ENCODE peak calls at places on chromosomes 13 and 19, in six cellular contexts. One of them, this sample, is unnamed.

GRCh38 chr19:1811472-1811894 is 593 bp downstream of the ATP8B3 start:
- DNase-seq in fibroblast of lung: peak
- DNase-seq in PC-9: peak
- DNase-seq in tibial artery: peak
- DNase-seq in caudate nucleus: no peak
- DNase-seq in heart right ventricle: peak
- DNase-seq in this sample: peak

GRCh38 chr13:98523455-98524102 is 53.3 kb downstream of the STK24 start:
- DNase-seq in fibroblast of lung: no peak
- DNase-seq in PC-9: no peak
- DNase-seq in tibial artery: no peak
- DNase-seq in caudate nucleus: no peak
- DNase-seq in heart right ventricle: no peak
- DNase-seq in this sample: no peak

GRCh38 chr19:41421314-41421713 is 5.9 kb downstream of the B3GNT8 start:
- DNase-seq in fibroblast of lung: no peak
- DNase-seq in PC-9: no peak
- DNase-seq in tibial artery: no peak
- DNase-seq in caudate nucleus: no peak
- DNase-seq in heart right ventricle: no peak
- DNase-seq in this sample: no peak

GRCh38 chr19:40497214-40497613 is 30.4 kb downstream of the SPTBN4 start:
- DNase-seq in fibroblast of lung: no peak
- DNase-seq in PC-9: no peak
- DNase-seq in tibial artery: no peak
- DNase-seq in caudate nucleus: no peak
- DNase-seq in heart right ventricle: no peak
- DNase-seq in this sample: no peak

GRCh38 chr13:93169980-93170379 is 56.6 kb upstream of the GPC6 start:
- DNase-seq in fibroblast of lung: peak
- DNase-seq in PC-9: peak
- DNase-seq in tibial artery: no peak
- DNase-seq in caudate nucleus: no peak
- DNase-seq in heart right ventricle: no peak
- DNase-seq in this sample: peak

GRCh38 chr13:24910502-24911134 is 146.6 kb downstream of the RNF17 start:
- DNase-seq in fibroblast of lung: no peak
- DNase-seq in PC-9: peak
- DNase-seq in tibial artery: no peak
- DNase-seq in caudate nucleus: no peak
- DNase-seq in heart right ventricle: no peak
- DNase-seq in this sample: no peak

GRCh38 chr13:111664696-111665095 is 344.3 kb downstream of the TEX29 start:
- DNase-seq in fibroblast of lung: no peak
- DNase-seq in PC-9: no peak
- DNase-seq in tibial artery: no peak
- DNase-seq in caudate nucleus: no peak
- DNase-seq in heart right ventricle: no peak
- DNase-seq in this sample: no peak

GRCh38 chr19:10432736-10433130 is 12.4 kb downstream of the PDE4A start:
- DNase-seq in fibroblast of lung: no peak
- DNase-seq in PC-9: no peak
- DNase-seq in tibial artery: no peak
- DNase-seq in caudate nucleus: no peak
- DNase-seq in heart right ventricle: no peak
- DNase-seq in this sample: no peak

GRCh38 chr13:34044660-34045080 is 226.7 kb downstream of the RFC3 start:
- DNase-seq in fibroblast of lung: peak
- DNase-seq in PC-9: peak
- DNase-seq in tibial artery: no peak
- DNase-seq in caudate nucleus: no peak
- DNase-seq in heart right ventricle: no peak
- DNase-seq in this sample: peak

GRCh38 chr19:45414468-45414867 is 8.0 kb downstream of the POLR1G start:
- DNase-seq in fibroblast of lung: no peak
- DNase-seq in PC-9: no peak
- DNase-seq in tibial artery: no peak
- DNase-seq in caudate nucleus: no peak
- DNase-seq in heart right ventricle: no peak
- DNase-seq in this sample: no peak

GRCh38 chr13:83877901-83878300 is 4.4 kb downstream of the SLITRK1 start:
- DNase-seq in fibroblast of lung: no peak
- DNase-seq in PC-9: no peak
- DNase-seq in tibial artery: no peak
- DNase-seq in caudate nucleus: no peak
- DNase-seq in heart right ventricle: no peak
- DNase-seq in this sample: no peak

GRCh38 chr19:3061214-3062161 is 807 bp downstream of the TLE5 start:
- DNase-seq in fibroblast of lung: peak
- DNase-seq in PC-9: no peak
- DNase-seq in tibial artery: peak
- DNase-seq in caudate nucleus: peak
- DNase-seq in heart right ventricle: peak
- DNase-seq in this sample: no peak

GRCh38 chr13:60617863-60618733 is 221.1 kb downstream of the TDRD3 start:
- DNase-seq in fibroblast of lung: peak
- DNase-seq in PC-9: no peak
- DNase-seq in tibial artery: no peak
- DNase-seq in caudate nucleus: no peak
- DNase-seq in heart right ventricle: no peak
- DNase-seq in this sample: no peak

GRCh38 chr13:71727036-71727435 is 140.0 kb downstream of the DACH1 start:
- DNase-seq in fibroblast of lung: no peak
- DNase-seq in PC-9: no peak
- DNase-seq in tibial artery: no peak
- DNase-seq in caudate nucleus: no peak
- DNase-seq in heart right ventricle: no peak
- DNase-seq in this sample: no peak

GRCh38 chr19:4191044-4191443 is 8.6 kb downstream of the ANKRD24 start:
- DNase-seq in fibroblast of lung: no peak
- DNase-seq in PC-9: no peak
- DNase-seq in tibial artery: no peak
- DNase-seq in caudate nucleus: no peak
- DNase-seq in heart right ventricle: no peak
- DNase-seq in this sample: no peak

GRCh38 chr19:1862424-1863307 is 713 bp downstream of the KLF16 start:
- DNase-seq in fibroblast of lung: no peak
- DNase-seq in PC-9: no peak
- DNase-seq in tibial artery: no peak
- DNase-seq in caudate nucleus: no peak
- DNase-seq in heart right ventricle: no peak
- DNase-seq in this sample: no peak

GRCh38 chr19:31289976-31290375 is 59.3 kb downstream of the TSHZ3 start:
- DNase-seq in fibroblast of lung: no peak
- DNase-seq in PC-9: no peak
- DNase-seq in tibial artery: peak
- DNase-seq in caudate nucleus: no peak
- DNase-seq in heart right ventricle: no peak
- DNase-seq in this sample: no peak

GRCh38 chr13:23007430-23007829 is 173.3 kb upstream of the SGCG start:
- DNase-seq in fibroblast of lung: no peak
- DNase-seq in PC-9: no peak
- DNase-seq in tibial artery: no peak
- DNase-seq in caudate nucleus: no peak
- DNase-seq in heart right ventricle: peak
- DNase-seq in this sample: no peak

GRCh38 chr13:21684576-21684975 is 13.7 kb downstream of the FGF9 start:
- DNase-seq in fibroblast of lung: peak
- DNase-seq in PC-9: no peak
- DNase-seq in tibial artery: no peak
- DNase-seq in caudate nucleus: no peak
- DNase-seq in heart right ventricle: no peak
- DNase-seq in this sample: no peak

GRCh38 chr13:60047943-60048342 is 115.8 kb downstream of the DIAPH3 start:
- DNase-seq in fibroblast of lung: peak
- DNase-seq in PC-9: no peak
- DNase-seq in tibial artery: no peak
- DNase-seq in caudate nucleus: no peak
- DNase-seq in heart right ventricle: no peak
- DNase-seq in this sample: no peak

GRCh38 chr19:4911314-4911713 is 2.0 kb downstream of the UHRF1 start:
- DNase-seq in fibroblast of lung: peak
- DNase-seq in PC-9: no peak
- DNase-seq in tibial artery: no peak
- DNase-seq in caudate nucleus: no peak
- DNase-seq in heart right ventricle: no peak
- DNase-seq in this sample: no peak

GRCh38 chr19:52336976-52337375 is 933 bp downstream of the ZNF610 start:
- DNase-seq in fibroblast of lung: peak
- DNase-seq in PC-9: no peak
- DNase-seq in tibial artery: no peak
- DNase-seq in caudate nucleus: no peak
- DNase-seq in heart right ventricle: no peak
- DNase-seq in this sample: no peak

GRCh38 chr19:18596752-18597157 is 8.2 kb downstream of the REX1BD start:
- DNase-seq in fibroblast of lung: no peak
- DNase-seq in PC-9: no peak
- DNase-seq in tibial artery: peak
- DNase-seq in caudate nucleus: no peak
- DNase-seq in heart right ventricle: no peak
- DNase-seq in this sample: no peak

GRCh38 chr13:107743523-107743922 is 471.8 kb downstream of the LIG4 start:
- DNase-seq in fibroblast of lung: no peak
- DNase-seq in PC-9: peak
- DNase-seq in tibial artery: no peak
- DNase-seq in caudate nucleus: no peak
- DNase-seq in heart right ventricle: no peak
- DNase-seq in this sample: no peak

GRCh38 chr19:18340237-18340989 is at the start of gene PGPEP1:
- DNase-seq in fibroblast of lung: peak
- DNase-seq in PC-9: peak
- DNase-seq in tibial artery: peak
- DNase-seq in caudate nucleus: peak
- DNase-seq in heart right ventricle: peak
- DNase-seq in this sample: no peak

GRCh38 chr19:6794817-6795431 is 22.4 kb downstream of the VAV1 start:
- DNase-seq in fibroblast of lung: no peak
- DNase-seq in PC-9: no peak
- DNase-seq in tibial artery: no peak
- DNase-seq in caudate nucleus: no peak
- DNase-seq in heart right ventricle: no peak
- DNase-seq in this sample: no peak

DNA sequence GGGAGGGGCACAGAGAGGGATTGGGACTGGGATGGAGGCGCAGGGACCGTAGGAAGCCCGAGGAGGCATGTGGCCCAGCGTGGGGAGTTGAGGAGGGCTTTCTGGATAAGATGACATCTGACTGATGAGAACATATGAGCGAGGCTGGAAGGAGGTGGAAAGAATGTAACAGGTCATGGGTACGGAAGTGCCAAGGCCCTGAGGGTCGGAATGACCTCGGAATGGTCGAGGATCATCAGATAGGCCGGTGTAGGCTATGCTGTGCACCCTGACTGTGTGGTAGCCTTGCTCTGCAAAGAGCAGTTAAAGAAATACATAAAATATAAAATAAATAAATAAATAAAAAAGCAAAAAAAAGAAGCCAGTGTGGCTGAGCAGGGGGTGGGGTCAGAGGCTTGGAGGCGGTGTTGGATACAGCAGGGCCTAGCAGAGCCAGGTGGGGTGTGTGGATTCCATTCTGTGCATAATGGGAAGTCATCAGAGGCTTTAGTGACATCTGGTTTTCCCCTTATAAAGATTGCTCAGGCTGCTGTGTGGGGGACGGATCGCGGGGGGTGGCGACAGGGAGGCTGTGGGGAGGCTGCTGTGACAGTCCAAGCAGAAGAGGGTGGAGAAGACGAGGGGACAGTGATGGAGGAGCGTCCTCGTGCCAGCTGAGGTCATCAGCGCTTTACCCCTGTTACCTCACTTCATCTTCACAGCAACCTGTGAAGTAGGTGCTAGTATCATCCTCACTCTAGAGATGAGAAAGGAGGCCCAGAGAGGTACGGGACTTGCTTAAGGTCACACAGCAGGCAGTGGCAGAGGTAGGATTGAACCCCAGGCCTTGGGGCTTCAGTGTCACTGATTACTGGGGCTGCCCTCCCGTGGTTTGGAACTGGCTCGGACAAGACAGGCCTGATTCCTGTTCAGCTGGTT is 5.0 kb downstream of the PAK4 start:
- DNase-seq in fibroblast of lung: no peak
- DNase-seq in PC-9: no peak
- DNase-seq in tibial artery: no peak
- DNase-seq in caudate nucleus: no peak
- DNase-seq in heart right ventricle: peak
- DNase-seq in this sample: no peak
- H3K27ac ChIP-seq in fibroblast of lung: no peak
- H3K27ac ChIP-seq in PC-9: no peak
- H3K27ac ChIP-seq in tibial artery: peak
- H3K27ac ChIP-seq in caudate nucleus: no peak
- H3K27ac ChIP-seq in heart right ventricle: peak
- H3K27ac ChIP-seq in this sample: no peak

DNA sequence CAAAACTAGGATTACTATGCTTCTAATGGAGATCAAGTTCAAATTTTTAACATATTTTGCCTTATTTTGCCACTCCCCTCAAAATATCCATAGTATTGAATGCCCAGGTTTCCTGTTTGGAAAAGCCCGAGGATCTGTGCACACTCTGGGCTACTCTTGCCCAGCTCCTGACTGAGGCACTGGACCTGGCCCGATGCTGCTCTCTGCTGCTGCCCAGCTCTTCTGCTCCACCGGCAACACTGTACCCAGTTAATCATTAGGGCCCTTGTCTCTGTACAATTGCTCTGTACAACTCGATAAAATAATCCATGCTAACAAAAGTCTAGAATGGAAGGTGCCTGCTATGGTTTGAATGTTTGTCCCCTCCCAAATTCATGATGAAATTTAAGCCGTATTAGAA is 157.2 kb downstream of the EFNB2 start:
- DNase-seq in fibroblast of lung: no peak
- DNase-seq in PC-9: no peak
- DNase-seq in tibial artery: no peak
- DNase-seq in caudate nucleus: no peak
- DNase-seq in heart right ventricle: no peak
- DNase-seq in this sample: no peak
- H3K27ac ChIP-seq in fibroblast of lung: no peak
- H3K27ac ChIP-seq in PC-9: no peak
- H3K27ac ChIP-seq in tibial artery: no peak
- H3K27ac ChIP-seq in caudate nucleus: no peak
- H3K27ac ChIP-seq in heart right ventricle: no peak
- H3K27ac ChIP-seq in this sample: no peak

GRCh38 chr13:51811920-51812328 is 8.0 kb upstream of the DHRS12 start:
- DNase-seq in fibroblast of lung: no peak
- DNase-seq in PC-9: no peak
- DNase-seq in tibial artery: no peak
- DNase-seq in caudate nucleus: no peak
- DNase-seq in heart right ventricle: no peak
- DNase-seq in this sample: no peak
- H3K27ac ChIP-seq in fibroblast of lung: no peak
- H3K27ac ChIP-seq in PC-9: no peak
- H3K27ac ChIP-seq in tibial artery: no peak
- H3K27ac ChIP-seq in caudate nucleus: no peak
- H3K27ac ChIP-seq in heart right ventricle: no peak
- H3K27ac ChIP-seq in this sample: no peak

DNA sequence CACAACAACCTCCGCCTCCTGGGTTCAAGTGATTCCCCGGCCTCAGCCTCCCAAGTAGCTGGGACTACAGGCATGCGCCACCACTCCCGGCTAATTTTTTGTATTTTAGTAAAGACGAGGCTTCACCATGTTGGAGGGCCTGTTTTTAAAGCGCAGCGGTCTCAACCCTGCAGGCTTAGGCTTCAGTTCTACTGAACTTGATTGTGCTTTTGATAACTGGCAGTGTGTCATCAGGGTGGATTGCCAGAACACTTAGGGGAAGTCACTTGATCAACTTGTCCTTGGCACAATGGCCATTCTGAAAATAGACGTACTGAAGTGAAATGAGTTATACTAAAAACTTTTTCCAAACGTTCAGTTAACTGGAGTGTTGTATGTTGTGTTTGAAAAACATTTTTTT is 472.2 kb downstream of the KLF5 start:
- DNase-seq in fibroblast of lung: no peak
- DNase-seq in PC-9: no peak
- DNase-seq in tibial artery: no peak
- DNase-seq in caudate nucleus: no peak
- DNase-seq in heart right ventricle: peak
- DNase-seq in this sample: no peak
- H3K27ac ChIP-seq in fibroblast of lung: no peak
- H3K27ac ChIP-seq in PC-9: no peak
- H3K27ac ChIP-seq in tibial artery: no peak
- H3K27ac ChIP-seq in caudate nucleus: no peak
- H3K27ac ChIP-seq in heart right ventricle: no peak
- H3K27ac ChIP-seq in this sample: no peak